ENCODE peak calls at places on chromosomes 11 and 22, in ten cellular contexts. D is mucosa of descending colon, Q is hepatic stellate cell, C is omental fat pad, P is tibial nerve, W is GM13977, R is GM12891, M is PC-9, U is T-helper 2 cell, X is fibroblast of lung. H is an unnamed sample.

GRCh38 chr22:21628386-21629261 is 1.2 kb downstream of the YDJC start:
- DNase-seq in D (peak), Q (no peak), C (no peak), P (no peak), W (no peak), R (no peak), M (no peak), U (no peak), X (no peak), H (no peak)

GRCh38 chr11:100776212-100776896 is 89.3 kb downstream of the ARHGAP42 start:
- DNase-seq in D (peak), Q (peak), C (no peak), P (no peak), W (no peak), R (no peak), M (peak), U (no peak), X (peak), H (no peak)

GRCh38 chr11:102518296-102519094 is 12.1 kb downstream of the MMP7 start:
- DNase-seq in D (no peak), Q (no peak), C (no peak), P (no peak), W (no peak), R (no peak), M (no peak), U (peak), X (peak), H (no peak)

GRCh38 chr11:74683941-74684481 is 47.2 kb downstream of the CHRDL2 start:
- DNase-seq in D (no peak), Q (peak), C (no peak), P (no peak), W (no peak), R (no peak), M (no peak), U (no peak), X (peak), H (no peak)

GRCh38 chr11:22430286-22430685 is 92.1 kb downstream of the SLC17A6 start:
- DNase-seq in D (no peak), Q (no peak), C (no peak), P (no peak), W (no peak), R (no peak), M (no peak), U (no peak), X (peak), H (no peak)

GRCh38 chr22:17808688-17809403 is 34.6 kb upstream of the BID start:
- DNase-seq in D (no peak), Q (no peak), C (no peak), P (no peak), W (no peak), R (no peak), M (no peak), U (no peak), X (no peak), H (no peak)

GRCh38 chr11:134049303-134049702 is 19.6 kb upstream of the JAM3 start:
- DNase-seq in D (no peak), Q (no peak), C (no peak), P (no peak), W (no peak), R (no peak), M (no peak), U (peak), X (no peak), H (peak)

GRCh38 chr22:39091136-39092081 is 5.6 kb upstream of the APOBEC3H start:
- DNase-seq in D (no peak), Q (no peak), C (no peak), P (no peak), W (no peak), R (no peak), M (no peak), U (peak), X (no peak), H (no peak)

GRCh38 chr11:60871378-60872061 is 4.2 kb downstream of the ZP1 start:
- DNase-seq in D (no peak), Q (no peak), C (no peak), P (no peak), W (no peak), R (no peak), M (no peak), U (peak), X (peak), H (no peak)

GRCh38 chr11:118007040-118007439 is 20.8 kb downstream of the IL10RA start:
- DNase-seq in D (no peak), Q (no peak), C (no peak), P (no peak), W (no peak), R (no peak), M (no peak), U (peak), X (no peak), H (no peak)

GRCh38 chr11:65649656-65650546 is 12.0 kb downstream of the SIPA1 start:
- DNase-seq in D (no peak), Q (no peak), C (no peak), P (no peak), W (no peak), R (no peak), M (no peak), U (no peak), X (no peak), H (no peak)

GRCh38 chr11:60700689-60701508 is 1.5 kb downstream of the MS4A8 start:
- DNase-seq in D (peak), Q (no peak), C (no peak), P (no peak), W (peak), R (no peak), M (no peak), U (no peak), X (no peak), H (peak)

GRCh38 chr22:37082251-37082650 is 27.3 kb downstream of the TMPRSS6 start:
- DNase-seq in D (no peak), Q (no peak), C (no peak), P (no peak), W (no peak), R (no peak), M (no peak), U (no peak), X (no peak), H (no peak)

GRCh38 chr22:16935209-16935608 is 72.8 kb downstream of the GAB4 start:
- DNase-seq in D (no peak), Q (no peak), C (no peak), P (no peak), W (no peak), R (no peak), M (no peak), U (no peak), X (no peak), H (no peak)

GRCh38 chr11:75105462-75105925 is 8.8 kb upstream of the OR2AT4 start:
- DNase-seq in D (no peak), Q (no peak), C (no peak), P (no peak), W (no peak), R (no peak), M (no peak), U (no peak), X (peak), H (peak)

GRCh38 chr11:2562181-2562581 is 117.4 kb downstream of the KCNQ1 start:
- DNase-seq in D (no peak), Q (no peak), C (no peak), P (no peak), W (no peak), R (no peak), M (no peak), U (no peak), X (no peak), H (no peak)

GRCh38 chr11:118491041-118491440 is 36.2 kb upstream of the TTC36 start:
- DNase-seq in D (no peak), Q (no peak), C (no peak), P (no peak), W (no peak), R (no peak), M (no peak), U (no peak), X (no peak), H (no peak)

GRCh38 chr11:75896843-75897419 is 81.9 kb downstream of the UVRAG start:
- DNase-seq in D (no peak), Q (peak), C (no peak), P (no peak), W (no peak), R (no peak), M (peak), U (peak), X (peak), H (peak)

GRCh38 chr22:40668611-40669390 is 10.5 kb upstream of the MCHR1 start:
- DNase-seq in D (no peak), Q (peak), C (no peak), P (no peak), W (no peak), R (no peak), M (peak), U (peak), X (peak), H (no peak)

GRCh38 chr22:27460596-27461347 is 340.8 kb downstream of the MN1 start:
- DNase-seq in D (peak), Q (peak), C (no peak), P (peak), W (no peak), R (no peak), M (no peak), U (no peak), X (peak), H (no peak)

GRCh38 chr11:12066799-12067508 is 43.4 kb upstream of the MICAL2 start:
- DNase-seq in D (peak), Q (no peak), C (no peak), P (no peak), W (no peak), R (no peak), M (peak), U (no peak), X (no peak), H (peak)

GRCh38 chr11:103364687-103365086 is 255.5 kb downstream of the DYNC2H1 start:
- DNase-seq in D (no peak), Q (no peak), C (no peak), P (no peak), W (no peak), R (no peak), M (no peak), U (no peak), X (peak), H (no peak)

GRCh38 chr11:121889168-121889567 is 226.8 kb downstream of the BLID start:
- DNase-seq in D (no peak), Q (no peak), C (no peak), P (no peak), W (no peak), R (no peak), M (no peak), U (no peak), X (peak), H (no peak)

GRCh38 chr22:49024775-49025440 is 802.8 kb downstream of the BRD1 start:
- DNase-seq in D (no peak), Q (no peak), C (no peak), P (no peak), W (no peak), R (no peak), M (no peak), U (no peak), X (no peak), H (no peak)

GRCh38 chr22:41966607-41967240 is 2.5 kb upstream of the SEPTIN3 start:
- DNase-seq in D (peak), Q (peak), C (no peak), P (peak), W (peak), R (peak), M (peak), U (peak), X (peak), H (peak)

GRCh38 chr22:36022162-36022561 is 6.5 kb downstream of the RBFOX2 start:
- DNase-seq in D (no peak), Q (peak), C (no peak), P (no peak), W (no peak), R (no peak), M (no peak), U (peak), X (peak), H (no peak)

H was measured in NCI-H146.